ENCODE peak calls at places on chromosomes 4 and X, in ten cellular contexts. M is effector memory CD4-positive, alpha-beta T cell; T is activated naive CD8-positive, alpha-beta T cell treated with anti-CD3 and anti-CD28 coated beads for 36 hours; J is uterus; G is neural progenitor cell; S is OCI-LY7; Z is AG04449; H is nucleus accumbens; Y is spleen; V is activated gamma-delta T cell treated with Interleukin-2 at 50 U/mL for 16 hours. X is an unnamed sample.

GRCh38 chrX:56798866-56799864 is 70.1 kb downstream of the NBDY start:
- DNase-seq in M (no peak), T (no peak), J (peak; percentile 41), G (peak; percentile 59), S (no peak), Z (no peak), H (peak; percentile 59), Y (peak; percentile 71), V (no peak), X (no peak)

GRCh38 chr4:88728146-88728545 is 30.5 kb upstream of the NAP1L5 start:
- DNase-seq in M (no peak), T (no peak), J (no peak), G (no peak), S (no peak), Z (no peak), H (no peak), Y (no peak), V (no peak), X (no peak)

GRCh38 chrX:3461824-3462508 is 115.5 kb upstream of the MXRA5 start:
- DNase-seq in M (no peak), T (no peak), J (no peak), G (no peak), S (no peak), Z (no peak), H (no peak), Y (no peak), V (no peak), X (no peak)

GRCh38 chr4:25710637-25711036 is 55.0 kb downstream of the SLC34A2 start:
- DNase-seq in M (no peak), T (no peak), J (no peak), G (no peak), S (no peak), Z (no peak), H (no peak), Y (no peak), V (no peak), X (no peak)

GRCh38 chr4:145840162-145840768 is 98.4 kb downstream of the ZNF827 start:
- DNase-seq in M (no peak), T (peak; percentile 4), J (no peak), G (no peak), S (peak; percentile 71), Z (no peak), H (no peak), Y (no peak), V (no peak), X (no peak)

GRCh38 chr4:141158219-141158618 is 24.9 kb upstream of the RNF150 start:
- DNase-seq in M (no peak), T (no peak), J (no peak), G (peak; percentile 35), S (peak; percentile 38), Z (no peak), H (no peak), Y (no peak), V (no peak), X (no peak)

GRCh38 chrX:131854586-131854985 is 168.5 kb upstream of the STK26 start:
- DNase-seq in M (no peak), T (no peak), J (no peak), G (no peak), S (no peak), Z (no peak), H (no peak), Y (no peak), V (no peak), X (no peak)

GRCh38 chrX:53048169-53049126 is at the start of gene GPR173:
- DNase-seq in M (no peak), T (no peak), J (peak; percentile 60), G (peak; percentile 74), S (peak; percentile 56), Z (no peak), H (peak; percentile 44), Y (no peak), V (no peak), X (no peak)

GRCh38 chrX:40465735-40466551 is 114.8 kb upstream of the ATP6AP2 start:
- DNase-seq in M (no peak), T (no peak), J (no peak), G (no peak), S (peak; percentile 5), Z (no peak), H (no peak), Y (no peak), V (no peak), X (no peak)

GRCh38 chr4:16269742-16270522 is 43.7 kb upstream of the TAPT1 start:
- DNase-seq in M (no peak), T (no peak), J (no peak), G (no peak), S (no peak), Z (peak; percentile 96), H (no peak), Y (no peak), V (no peak), X (no peak)

GRCh38 chrX:40316502-40316901 is 218.7 kb upstream of the BCOR start:
- DNase-seq in M (no peak), T (no peak), J (no peak), G (no peak), S (no peak), Z (no peak), H (no peak), Y (no peak), V (no peak), X (no peak)

X was measured in iPS DF 19.7.